ENCODE peak calls at places on chromosomes 16 and 17, in eight cellular contexts. M is lung; X is EL; H is naive B cell; R is stimulated activated effector memory CD8-positive, alpha-beta T cell treated with anti-CD3 and anti-CD28 coated beads, Interleukin-12 subunit alpha, Interleukin-12 subunit beta, amount 100 ng/mL, for 72 hours; V is adrenal gland; E is memory B cell; F is RCC 7860. J is an unnamed sample.

GRCh38 chr16:87358250-87358649 is 25.3 kb downstream of the FBXO31 start:
- DNase-seq in H (no peak), M (no peak), V (no peak), R (no peak), E (no peak), F (no peak), X (no peak), J (no peak)

GRCh38 chr16:84462296-84463210 is 41.9 kb downstream of the MEAK7 start:
- DNase-seq in R (no peak), X (no peak), M (no peak), H (no peak), F (no peak), V (no peak), E (no peak), J (no peak)

GRCh38 chr17:17164156-17164555 is 42.0 kb downstream of the PLD6 start:
- DNase-seq in M (no peak), R (no peak), H (no peak), E (no peak), V (peak), F (no peak), X (no peak), J (no peak)

GRCh38 chr17:39576187-39576586 is 31.5 kb downstream of the NEUROD2 start:
- DNase-seq in H (no peak), F (no peak), E (no peak), R (no peak), X (peak), M (no peak), V (no peak), J (no peak)

GRCh38 chr17:51322390-51323029 is 62.2 kb downstream of the UTP18 start:
- DNase-seq in M (no peak), F (peak), X (peak), R (no peak), E (no peak), H (no peak), V (no peak), J (no peak)

GRCh38 chr16:83954577-83955016 is 1.6 kb downstream of the OSGIN1 start:
- DNase-seq in V (peak), E (no peak), X (peak), H (no peak), F (peak), M (peak), R (no peak), J (no peak)

GRCh38 chr16:86598607-86599318 is 20.4 kb downstream of the FOXL1 start:
- DNase-seq in X (peak), V (peak), M (no peak), F (no peak), H (no peak), E (no peak), R (no peak), J (no peak)

GRCh38 chr16:12350945-12351344 is 374.4 kb downstream of the SNX29 start:
- DNase-seq in H (no peak), M (no peak), F (no peak), E (no peak), X (no peak), R (no peak), V (no peak), J (no peak)

GRCh38 chr16:55701442-55702319 is 45.9 kb downstream of the SLC6A2 start:
- DNase-seq in X (peak), E (no peak), V (peak), H (peak), F (peak), R (peak), M (peak), J (peak)

GRCh38 chr16:88451586-88452484 is 1.2 kb upstream of the ZFPM1 start:
- DNase-seq in V (peak), E (no peak), H (no peak), F (no peak), X (no peak), M (no peak), R (no peak), J (no peak)

GRCh38 chr17:55089955-55090573 is 121.5 kb downstream of the STXBP4 start:
- DNase-seq in H (no peak), R (peak), V (no peak), X (no peak), F (no peak), M (no peak), E (no peak), J (no peak)

GRCh38 chr17:58947411-58948208 is 159.1 kb downstream of the TRIM37 start:
- DNase-seq in H (no peak), M (no peak), X (no peak), F (no peak), V (no peak), E (no peak), R (no peak), J (no peak)

GRCh38 chr17:77317091-77317519 is 176.3 kb downstream of the SEC14L1 start:
- DNase-seq in H (no peak), X (no peak), R (no peak), E (no peak), M (no peak), V (no peak), F (no peak), J (no peak)

GRCh38 chr17:19415311-19415710 is 4.3 kb downstream of the RNF112 start:
- DNase-seq in V (no peak), X (no peak), F (no peak), R (no peak), E (no peak), M (no peak), H (no peak), J (no peak)

GRCh38 chr16:4414187-4414909 is 2.0 kb downstream of the CORO7 start:
- DNase-seq in V (no peak), M (no peak), E (peak), H (peak), F (no peak), X (no peak), R (peak), J (no peak)

GRCh38 chr16:3835089-3835602 is 45.4 kb downstream of the CREBBP start:
- DNase-seq in V (no peak), F (no peak), E (no peak), H (no peak), X (no peak), R (no peak), M (no peak), J (no peak)

GRCh38 chr17:7329360-7330098 is 394 bp upstream of the NEURL4 start:
- DNase-seq in E (peak), V (peak), F (peak), M (peak), H (peak), R (peak), X (peak), J (peak)

GRCh38 chr17:21467739-21468490 is 91.8 kb downstream of the KCNJ12 start:
- DNase-seq in H (no peak), F (no peak), R (no peak), E (no peak), V (peak), M (no peak), X (no peak), J (no peak)

GRCh38 chr17:47829870-47830269 is 1.5 kb downstream of the MRPL10 start:
- DNase-seq in V (no peak), F (no peak), H (no peak), E (no peak), R (no peak), X (no peak), M (no peak), J (no peak)

GRCh38 chr17:67689534-67690177 is 28.1 kb upstream of the NOL11 start:
- DNase-seq in V (peak), M (peak), R (peak), E (peak), F (peak), X (peak), H (peak), J (peak)

GRCh38 chr16:7566360-7566759 is 233.7 kb downstream of the RBFOX1 start:
- DNase-seq in H (no peak), X (no peak), F (no peak), E (no peak), M (no peak), V (no peak), R (no peak), J (no peak)

GRCh38 chr16:81902025-81902424 is 109.2 kb downstream of the SDR42E1 start:
- DNase-seq in R (no peak), M (no peak), F (no peak), V (no peak), E (no peak), X (no peak), H (no peak), J (no peak)

GRCh38 chr16:86038923-86039310 is 140.0 kb downstream of the IRF8 start:
- DNase-seq in H (no peak), F (no peak), X (no peak), E (no peak), M (no peak), R (no peak), V (no peak), J (no peak)

GRCh38 chr17:46823657-46824056 is 5.2 kb upstream of the WNT3 start:
- DNase-seq in E (no peak), F (no peak), M (no peak), X (no peak), R (no peak), H (no peak), V (no peak), J (no peak)

GRCh38 chr16:16015849-16016248 is 66.4 kb downstream of the ABCC1 start:
- DNase-seq in H (no peak), X (no peak), V (no peak), M (no peak), E (no peak), R (no peak), F (no peak), J (no peak)

GRCh38 chr17:61124562-61124961 is 275.1 kb upstream of the TBX2 start:
- DNase-seq in M (no peak), F (no peak), R (no peak), E (no peak), X (no peak), H (no peak), V (no peak), J (no peak)

GRCh38 chr16:65315004-65315398 is 193.1 kb upstream of the CDH11 start:
- DNase-seq in X (no peak), F (no peak), V (peak), M (no peak), R (no peak), E (no peak), H (no peak), J (peak)

GRCh38 chr16:84810518-84811273 is 9.1 kb upstream of the CRISPLD2 start:
- DNase-seq in X (no peak), H (no peak), R (no peak), F (peak), V (no peak), M (no peak), E (no peak), J (no peak)